ENCODE peak calls at places on chromosomes 2 and 18, in six cellular contexts. K is iris pigment epithelial cell; T is astrocyte; S is activated T-cell treated with anti-CD3 and anti-CD28 coated beads for 1 hour; G is islet precursor cell; Z is stimulated activated CD8-positive, alpha-beta memory T cell treated with anti-CD3 and anti-CD28 coated beads, Interleukin-4, amount 100 ng/mL, for 1 hour. U is an unnamed sample.

GRCh38 chr2:138321458-138321857 is 180.1 kb upstream of the SPOPL start:
- DNase-seq in T (no peak), G (no peak), K (no peak), Z (no peak), S (no peak), U (no peak)

GRCh38 chr18:63928331-63928730 is 20.6 kb downstream of the SERPINB10 start:
- DNase-seq in K (no peak), S (no peak), Z (no peak), T (no peak), G (no peak), U (no peak)

GRCh38 chr2:185771396-185771795 is 32.8 kb downstream of the FSIP2 start:
- DNase-seq in S (no peak), T (no peak), K (no peak), G (no peak), Z (no peak), U (no peak)

GRCh38 chr2:36376319-36376765 is 20.8 kb downstream of the CRIM1 start:
- DNase-seq in K (peak), S (no peak), G (no peak), Z (no peak), T (no peak), U (no peak)

GRCh38 chr2:182891611-182892010 is 25.2 kb upstream of the FRZB start:
- DNase-seq in Z (no peak), S (no peak), T (no peak), G (no peak), K (no peak), U (no peak)

GRCh38 chr2:43220982-43221659 is 5.3 kb downstream of the ZFP36L2 start:
- DNase-seq in K (peak), Z (no peak), S (no peak), T (peak), G (peak), U (peak)

GRCh38 chr18:76475450-76476203 is 19.4 kb downstream of the ZNF516 start:
- DNase-seq in T (no peak), Z (no peak), G (no peak), S (no peak), K (no peak), U (no peak)

GRCh38 chr2:220353897-220354296 is 726.5 kb downstream of the SLC4A3 start:
- DNase-seq in K (peak), S (no peak), T (no peak), Z (no peak), G (no peak), U (no peak)

GRCh38 chr2:65706376-65706775 is 274.0 kb upstream of the SPRED2 start:
- DNase-seq in K (no peak), G (no peak), Z (no peak), T (peak), S (no peak), U (no peak)

GRCh38 chr18:40932862-40933261 is 1022.2 kb upstream of the PIK3C3 start:
- DNase-seq in T (no peak), Z (no peak), S (no peak), G (no peak), K (no peak), U (no peak)

GRCh38 chr2:98465456-98466201 is 21.0 kb downstream of the INPP4A start:
- DNase-seq in S (peak), T (peak), G (no peak), K (peak), Z (peak), U (peak)

GRCh38 chr2:25349397-25349796 is 7.7 kb upstream of the DNMT3A start:
- DNase-seq in Z (no peak), G (no peak), T (peak), S (no peak), K (peak), U (peak)

GRCh38 chr18:6013101-6013790 is 117.9 kb upstream of the TMEM200C start:
- DNase-seq in K (no peak), G (no peak), T (peak), Z (no peak), S (no peak), U (no peak)

GRCh38 chr2:58350484-58350883 is 109.4 kb upstream of the FANCL start:
- DNase-seq in S (no peak), G (no peak), K (no peak), Z (no peak), T (no peak), U (no peak)

GRCh38 chr2:88753833-88754584 is 62.5 kb downstream of the RPIA start:
- DNase-seq in K (peak), G (no peak), S (no peak), Z (no peak), T (peak), U (peak)

GRCh38 chr2:174688079-174688478 is 76.2 kb downstream of the CHRNA1 start:
- DNase-seq in S (no peak), K (peak), G (no peak), Z (no peak), T (no peak), U (peak)

GRCh38 chr2:202841090-202841867 is 30.3 kb downstream of the ICA1L start:
- DNase-seq in Z (no peak), K (no peak), T (no peak), G (no peak), S (no peak), U (no peak)

GRCh38 chr18:3552305-3552704 is 102.3 kb downstream of the TGIF1 start:
- DNase-seq in K (no peak), S (no peak), Z (no peak), G (no peak), T (no peak), U (no peak)

GRCh38 chr2:109612991-109613921 is 510 bp downstream of the SEPTIN10 start:
- DNase-seq in T (peak), G (peak), Z (no peak), K (peak), S (no peak), U (peak)

GRCh38 chr2:68721482-68722071 is 13.0 kb upstream of the ARHGAP25 start:
- DNase-seq in K (no peak), G (no peak), Z (no peak), S (no peak), T (peak), U (no peak)

GRCh38 chr2:147567131-147567530 is 277.7 kb upstream of the ACVR2A start:
- DNase-seq in K (no peak), S (no peak), T (no peak), Z (no peak), G (no peak), U (no peak)

GRCh38 chr2:106288873-106289272 is 94.8 kb upstream of the UXS1 start:
- DNase-seq in Z (no peak), S (no peak), K (no peak), T (no peak), G (no peak), U (no peak)

GRCh38 chr2:219645631-219646527 is 18.4 kb downstream of the SLC4A3 start:
- DNase-seq in K (peak), Z (no peak), T (peak), G (peak), S (no peak), U (peak)

GRCh38 chr2:96145028-96145939 is at the start of gene DUSP2:
- DNase-seq in T (peak), K (peak), S (peak), Z (peak), G (peak), U (peak)

GRCh38 chr2:184556639-184557038 is 41.7 kb upstream of the ZNF804A start:
- DNase-seq in Z (no peak), S (no peak), G (no peak), T (no peak), K (no peak), U (no peak)

GRCh38 chr18:36493349-36494281 is 196.1 kb downstream of the FHOD3 start:
- DNase-seq in T (no peak), Z (no peak), G (no peak), S (no peak), K (peak), U (peak)

GRCh38 chr2:49770919-49771318 is 616.6 kb upstream of the FSHR start:
- DNase-seq in G (peak), T (peak), S (no peak), K (peak), Z (no peak), U (no peak)

GRCh38 chr2:178452870-178453269 is 1.7 kb downstream of the PJVK start:
- DNase-seq in K (no peak), G (no peak), S (no peak), T (no peak), Z (no peak), U (no peak)

GRCh38 chr18:47595816-47596501 is 334.5 kb downstream of the SMAD2 start:
- DNase-seq in G (peak), K (no peak), S (no peak), Z (no peak), T (no peak), U (no peak)

GRCh38 chr2:8857709-8858108 is 20.3 kb upstream of the KIDINS220 start:
- DNase-seq in S (no peak), G (peak), K (peak), T (no peak), Z (no peak), U (no peak)

GRCh38 chr2:196413821-196414274 is 225.7 kb upstream of the CCDC150 start:
- DNase-seq in T (no peak), K (peak), S (no peak), Z (no peak), G (no peak), U (peak)

U was measured in AG08395.